ENCODE peak calls at places on chromosome 2, in four cellular contexts. G is WERI-Rb-1, W is Calu3, K is endodermal cell. D is an unnamed sample.

GRCh38 chr2:158103358-158104021 is 1.8 kb downstream of the UPP2 start:
- DNase-seq in W (no peak), G (no peak), K (no peak), D (no peak)

GRCh38 chr2:218896501-218897393 is 16.1 kb downstream of the WNT10A start:
- DNase-seq in W (peak), K (peak), G (no peak), D (peak)

GRCh38 chr2:124778076-124778475 is 753.0 kb downstream of the CNTNAP5 start:
- DNase-seq in W (no peak), G (no peak), K (peak), D (peak)

GRCh38 chr2:188659656-188660406 is 314.3 kb upstream of the COL3A1 start:
- DNase-seq in K (no peak), G (no peak), W (no peak), D (peak)

GRCh38 chr2:208266641-208267335 is 733 bp downstream of the PIKFYVE start:
- DNase-seq in G (no peak), K (no peak), W (no peak), D (no peak)

GRCh38 chr2:74292752-74293151 is 50.5 kb downstream of the SLC4A5 start:
- DNase-seq in W (no peak), G (no peak), K (no peak), D (no peak)

GRCh38 chr2:66982766-66983165 is 414.4 kb upstream of the ETAA1 start:
- DNase-seq in G (no peak), W (no peak), K (no peak), D (no peak)

GRCh38 chr2:181145645-181146044 is 165.2 kb downstream of the UBE2E3 start:
- DNase-seq in K (no peak), G (no peak), W (no peak), D (no peak)

GRCh38 chr2:185219981-185220380 is 518.6 kb upstream of the FSIP2 start:
- DNase-seq in K (no peak), G (no peak), W (no peak), D (peak)

GRCh38 chr2:159035790-159036411 is 67.5 kb downstream of the TANC1 start:
- DNase-seq in G (peak), W (peak), K (peak), D (peak)

GRCh38 chr2:113762377-113763118 is 6.1 kb upstream of the SLC35F5 start:
- DNase-seq in G (no peak), K (no peak), W (no peak), D (no peak)

GRCh38 chr2:120570546-120570945 is 165.1 kb upstream of the GLI2 start:
- DNase-seq in G (no peak), W (no peak), K (no peak), D (no peak)
- TF ChIP-seq CTCF in G (no peak), W (no peak), K (no peak), D (no peak)

GRCh38 chr2:56217106-56217505 is 33.3 kb downstream of the CCDC85A start:
- DNase-seq in K (peak), G (no peak), W (no peak), D (no peak)
- TF ChIP-seq CTCF in K (peak), G (no peak), W (no peak), D (no peak)

GRCh38 chr2:190943706-190944105 is 63.1 kb downstream of the GLS start:
- DNase-seq in K (no peak), W (no peak), G (no peak), D (no peak)

GRCh38 chr2:190948671-190949070 is 65.3 kb downstream of the STAT1 start:
- DNase-seq in G (no peak), K (no peak), W (peak), D (no peak)

GRCh38 chr2:190950566-190950991 is 63.4 kb downstream of the STAT1 start:
- DNase-seq in K (no peak), W (no peak), G (no peak), D (no peak)

GRCh38 chr2:190947139-190947538 is 66.5 kb downstream of the GLS start:
- DNase-seq in G (no peak), K (no peak), W (no peak), D (no peak)

GRCh38 chr2:190947711-190948251 is 66.2 kb downstream of the STAT1 start:
- DNase-seq in W (peak), K (no peak), G (no peak), D (peak)
- TF ChIP-seq CTCF in W (no peak), K (no peak), G (no peak), D (no peak)

DNA sequence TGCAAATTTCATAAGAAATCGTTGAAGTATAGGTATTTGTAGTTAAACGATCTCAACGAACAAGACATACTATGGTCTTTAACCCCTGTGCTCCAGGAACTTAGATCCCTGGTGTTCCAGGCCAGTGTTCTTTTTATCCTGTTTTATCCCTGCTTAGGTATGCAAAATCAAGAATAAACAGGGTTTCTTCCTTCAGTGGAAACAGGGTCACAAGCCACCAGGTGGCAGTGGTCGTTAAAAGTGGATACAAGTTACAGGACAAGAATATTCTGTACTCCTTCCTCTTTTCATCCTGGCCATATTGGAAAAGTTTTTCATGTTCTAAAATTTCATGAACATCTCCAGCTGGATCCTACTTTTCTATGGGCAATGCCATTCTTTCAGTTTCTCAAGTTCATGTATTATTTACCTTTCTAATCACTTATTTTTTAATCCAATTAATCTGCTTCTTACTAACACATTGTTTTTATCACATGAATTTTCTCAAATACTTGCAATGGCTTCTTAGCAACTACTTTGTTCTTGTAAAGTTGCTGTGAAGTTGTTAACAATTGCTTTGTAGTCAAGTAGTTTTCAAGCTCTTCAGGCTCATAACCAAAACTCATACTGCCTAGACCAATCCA is 16.4 kb upstream of the HNMT start:
- DNase-seq in K (peak), W (peak), G (peak), D (peak)
- TF ChIP-seq CTCF in K (peak), W (peak), G (peak), D (peak)

GRCh38 chr2:68303033-68303901 is 16.5 kb downstream of the CNRIP1 start:
- DNase-seq in K (no peak), W (no peak), G (no peak), D (no peak)
- TF ChIP-seq CTCF in K (no peak), W (no peak), G (no peak), D (no peak)